ENCODE peak calls at places on chromosomes 16 and 17, in ten cellular contexts. One of them, this sample, is unnamed.

GRCh38 chr17:66468241-66469087 is 166.1 kb downstream of the PRKCA start:
- DNase-seq in A549: no peak
- DNase-seq in HepG2: peak; percentile 27
- DNase-seq in stomach: no peak
- DNase-seq in esophagus muscularis mucosa: no peak
- DNase-seq in prostate gland: no peak
- DNase-seq in body of pancreas: no peak
- DNase-seq in ovary: no peak
- DNase-seq in IMR-90: peak; percentile 26
- DNase-seq in Peyer's patch: no peak
- DNase-seq in this sample: no peak

GRCh38 chr17:56926704-56927103 is 12.9 kb upstream of the TRIM25 start:
- DNase-seq in stomach: no peak
- DNase-seq in HepG2: no peak
- DNase-seq in prostate gland: no peak
- DNase-seq in ovary: no peak
- DNase-seq in A549: no peak
- DNase-seq in Peyer's patch: no peak
- DNase-seq in IMR-90: no peak
- DNase-seq in body of pancreas: no peak
- DNase-seq in esophagus muscularis mucosa: no peak
- DNase-seq in this sample: no peak

GRCh38 chr17:46121841-46122485 is 71.3 kb downstream of the KANSL1 start:
- DNase-seq in body of pancreas: no peak
- DNase-seq in ovary: no peak
- DNase-seq in stomach: no peak
- DNase-seq in prostate gland: no peak
- DNase-seq in esophagus muscularis mucosa: no peak
- DNase-seq in A549: no peak
- DNase-seq in IMR-90: no peak
- DNase-seq in HepG2: no peak
- DNase-seq in Peyer's patch: no peak
- DNase-seq in this sample: no peak

GRCh38 chr17:78304549-78305037 is 55.3 kb downstream of the SOCS3 start:
- DNase-seq in A549: no peak
- DNase-seq in stomach: no peak
- DNase-seq in body of pancreas: no peak
- DNase-seq in esophagus muscularis mucosa: no peak
- DNase-seq in HepG2: no peak
- DNase-seq in ovary: no peak
- DNase-seq in prostate gland: no peak
- DNase-seq in IMR-90: no peak
- DNase-seq in Peyer's patch: no peak
- DNase-seq in this sample: no peak

GRCh38 chr17:15648384-15648783 is 28.9 kb upstream of the FBXW10B start:
- DNase-seq in esophagus muscularis mucosa: no peak
- DNase-seq in stomach: no peak
- DNase-seq in A549: no peak
- DNase-seq in prostate gland: no peak
- DNase-seq in ovary: no peak
- DNase-seq in Peyer's patch: no peak
- DNase-seq in body of pancreas: no peak
- DNase-seq in HepG2: no peak
- DNase-seq in IMR-90: no peak
- DNase-seq in this sample: no peak

GRCh38 chr16:88561485-88562369 is 8.5 kb upstream of the ZC3H18 start:
- DNase-seq in esophagus muscularis mucosa: no peak
- DNase-seq in prostate gland: peak; percentile 19
- DNase-seq in A549: peak; percentile 63
- DNase-seq in stomach: peak; percentile 52
- DNase-seq in body of pancreas: peak; percentile 55
- DNase-seq in HepG2: no peak
- DNase-seq in Peyer's patch: peak; percentile 62
- DNase-seq in IMR-90: peak; percentile 43
- DNase-seq in ovary: peak; percentile 51
- DNase-seq in this sample: no peak

GRCh38 chr16:84553873-84554399 is 49.5 kb upstream of the MEAK7 start:
- DNase-seq in Peyer's patch: peak; percentile 63
- DNase-seq in IMR-90: no peak
- DNase-seq in HepG2: no peak
- DNase-seq in A549: no peak
- DNase-seq in esophagus muscularis mucosa: no peak
- DNase-seq in stomach: no peak
- DNase-seq in prostate gland: no peak
- DNase-seq in body of pancreas: no peak
- DNase-seq in ovary: no peak
- DNase-seq in this sample: no peak

GRCh38 chr16:2964416-2965223 is 545 bp downstream of the KREMEN2 start:
- DNase-seq in HepG2: peak; percentile 74
- DNase-seq in prostate gland: no peak
- DNase-seq in esophagus muscularis mucosa: no peak
- DNase-seq in A549: peak; percentile 88
- DNase-seq in Peyer's patch: peak; percentile 68
- DNase-seq in ovary: no peak
- DNase-seq in body of pancreas: no peak
- DNase-seq in stomach: peak; percentile 39
- DNase-seq in IMR-90: no peak
- DNase-seq in this sample: no peak

GRCh38 chr16:53817117-53817516 is 113.2 kb downstream of the FTO start:
- DNase-seq in esophagus muscularis mucosa: no peak
- DNase-seq in body of pancreas: no peak
- DNase-seq in Peyer's patch: no peak
- DNase-seq in stomach: no peak
- DNase-seq in HepG2: no peak
- DNase-seq in prostate gland: no peak
- DNase-seq in IMR-90: peak; percentile 96
- DNase-seq in A549: peak; percentile 62
- DNase-seq in ovary: no peak
- DNase-seq in this sample: no peak

GRCh38 chr16:65884018-65884417 is 482.5 kb upstream of the CDH5 start:
- DNase-seq in IMR-90: peak; percentile 37
- DNase-seq in HepG2: no peak
- DNase-seq in body of pancreas: no peak
- DNase-seq in stomach: no peak
- DNase-seq in esophagus muscularis mucosa: no peak
- DNase-seq in Peyer's patch: no peak
- DNase-seq in A549: no peak
- DNase-seq in prostate gland: no peak
- DNase-seq in ovary: no peak
- DNase-seq in this sample: no peak

GRCh38 chr17:50904522-50905459 is 38.6 kb upstream of the TOB1 start:
- DNase-seq in body of pancreas: peak; percentile 79
- DNase-seq in IMR-90: no peak
- DNase-seq in stomach: peak; percentile 87
- DNase-seq in HepG2: peak; percentile 78
- DNase-seq in A549: no peak
- DNase-seq in ovary: peak; percentile 77
- DNase-seq in prostate gland: peak; percentile 91
- DNase-seq in Peyer's patch: peak; percentile 67
- DNase-seq in esophagus muscularis mucosa: no peak
- DNase-seq in this sample: peak; percentile 63

GRCh38 chr16:31177136-31177535 is 2.8 kb upstream of the FUS start:
- DNase-seq in body of pancreas: no peak
- DNase-seq in IMR-90: peak; percentile 59
- DNase-seq in stomach: no peak
- DNase-seq in Peyer's patch: peak; percentile 61
- DNase-seq in esophagus muscularis mucosa: no peak
- DNase-seq in ovary: no peak
- DNase-seq in prostate gland: no peak
- DNase-seq in HepG2: no peak
- DNase-seq in A549: no peak
- DNase-seq in this sample: no peak

GRCh38 chr17:69967910-69968411 is 107.1 kb upstream of the KCNJ16 start:
- DNase-seq in body of pancreas: no peak
- DNase-seq in A549: no peak
- DNase-seq in stomach: no peak
- DNase-seq in IMR-90: peak; percentile 98
- DNase-seq in prostate gland: no peak
- DNase-seq in Peyer's patch: no peak
- DNase-seq in ovary: no peak
- DNase-seq in HepG2: no peak
- DNase-seq in esophagus muscularis mucosa: no peak
- DNase-seq in this sample: no peak

GRCh38 chr17:76805319-76805718 is 62.9 kb upstream of the MGAT5B start:
- DNase-seq in body of pancreas: no peak
- DNase-seq in A549: no peak
- DNase-seq in ovary: no peak
- DNase-seq in stomach: no peak
- DNase-seq in HepG2: no peak
- DNase-seq in prostate gland: no peak
- DNase-seq in IMR-90: peak; percentile 34
- DNase-seq in esophagus muscularis mucosa: no peak
- DNase-seq in Peyer's patch: no peak
- DNase-seq in this sample: no peak

GRCh38 chr16:57807252-57807967 is 5.1 kb upstream of the KIFC3 start:
- DNase-seq in ovary: no peak
- DNase-seq in body of pancreas: no peak
- DNase-seq in Peyer's patch: no peak
- DNase-seq in A549: peak; percentile 68
- DNase-seq in prostate gland: no peak
- DNase-seq in esophagus muscularis mucosa: no peak
- DNase-seq in HepG2: no peak
- DNase-seq in stomach: no peak
- DNase-seq in IMR-90: no peak
- DNase-seq in this sample: no peak

DNA sequence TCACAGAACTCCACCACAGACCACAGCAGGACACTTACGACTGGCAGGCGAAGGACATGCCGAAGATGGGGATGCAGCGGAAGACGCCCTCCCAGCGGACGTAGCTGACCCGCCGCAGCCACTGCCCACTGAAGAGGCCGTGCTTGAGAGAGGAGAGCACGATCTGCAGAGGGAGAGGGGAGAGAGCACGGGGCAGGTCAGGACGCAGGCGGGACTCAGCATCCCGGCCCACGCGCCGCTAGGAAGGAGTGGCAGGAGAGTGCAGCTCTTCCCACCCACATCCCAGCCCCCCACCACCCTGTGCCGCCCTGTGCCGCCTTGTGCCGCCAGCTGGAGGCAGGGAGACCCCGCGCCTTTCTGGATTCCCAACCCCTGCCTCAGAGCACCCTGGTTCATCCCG is 14.5 kb downstream of the SLC38A10 start:
- DNase-seq in prostate gland: no peak
- DNase-seq in stomach: no peak
- DNase-seq in esophagus muscularis mucosa: no peak
- DNase-seq in IMR-90: no peak
- DNase-seq in A549: no peak
- DNase-seq in ovary: no peak
- DNase-seq in Peyer's patch: no peak
- DNase-seq in HepG2: no peak
- DNase-seq in body of pancreas: no peak
- DNase-seq in this sample: no peak
- TF ChIP-seq POLR2A in prostate gland: no peak
- TF ChIP-seq POLR2A in stomach: no peak
- TF ChIP-seq POLR2A in esophagus muscularis mucosa: no peak
- TF ChIP-seq POLR2A in IMR-90: no peak
- TF ChIP-seq POLR2A in A549: no peak
- TF ChIP-seq POLR2A in ovary: no peak
- TF ChIP-seq POLR2A in Peyer's patch: no peak
- TF ChIP-seq POLR2A in HepG2: no peak
- TF ChIP-seq POLR2A in body of pancreas: no peak
- TF ChIP-seq POLR2A in this sample: no peak

GRCh38 chr17:81922566-81923301 is 4.8 kb upstream of the SIRT7 start:
- DNase-seq in IMR-90: no peak
- DNase-seq in HepG2: no peak
- DNase-seq in esophagus muscularis mucosa: no peak
- DNase-seq in ovary: peak; percentile 43
- DNase-seq in stomach: no peak
- DNase-seq in A549: no peak
- DNase-seq in Peyer's patch: no peak
- DNase-seq in prostate gland: no peak
- DNase-seq in body of pancreas: no peak
- DNase-seq in this sample: no peak
- H3K27ac ChIP-seq in IMR-90: peak overlapping the region; percentile 93
- H3K27ac ChIP-seq in HepG2: no peak overlapping the region
- H3K27ac ChIP-seq in esophagus muscularis mucosa: peak overlapping the region; percentile 98
- H3K27ac ChIP-seq in ovary: no peak overlapping the region
- H3K27ac ChIP-seq in stomach: peak overlapping the region; percentile 79
- H3K27ac ChIP-seq in A549: peak overlapping the region; percentile 96
- H3K27ac ChIP-seq in Peyer's patch: peak overlapping the region; percentile 64
- H3K27ac ChIP-seq in prostate gland: peak overlapping the region; percentile 38
- H3K27ac ChIP-seq in body of pancreas: no peak overlapping the region
- H3K27ac ChIP-seq in this sample: no peak overlapping the region

GRCh38 chr17:31381165-31381668 is 10.3 kb upstream of the RAB11FIP4 start:
- DNase-seq in stomach: no peak
- DNase-seq in body of pancreas: no peak
- DNase-seq in IMR-90: no peak
- DNase-seq in A549: no peak
- DNase-seq in HepG2: no peak
- DNase-seq in ovary: no peak
- DNase-seq in esophagus muscularis mucosa: no peak
- DNase-seq in prostate gland: no peak
- DNase-seq in Peyer's patch: no peak
- DNase-seq in this sample: no peak
- H3K4me3 ChIP-seq in stomach: no peak overlapping the region
- H3K4me3 ChIP-seq in body of pancreas: no peak overlapping the region
- H3K4me3 ChIP-seq in IMR-90: no peak overlapping the region
- H3K4me3 ChIP-seq in A549: no peak overlapping the region
- H3K4me3 ChIP-seq in HepG2: no peak overlapping the region
- H3K4me3 ChIP-seq in ovary: no peak overlapping the region
- H3K4me3 ChIP-seq in esophagus muscularis mucosa: no peak overlapping the region
- H3K4me3 ChIP-seq in prostate gland: no peak overlapping the region
- H3K4me3 ChIP-seq in Peyer's patch: no peak overlapping the region
- H3K4me3 ChIP-seq in this sample: no peak overlapping the region

GRCh38 chr17:58330997-58331814 is 2.6 kb upstream of the TSPOAP1 start:
- DNase-seq in body of pancreas: no peak
- DNase-seq in prostate gland: no peak
- DNase-seq in A549: no peak
- DNase-seq in HepG2: no peak
- DNase-seq in IMR-90: no peak
- DNase-seq in stomach: peak; percentile 45
- DNase-seq in esophagus muscularis mucosa: no peak
- DNase-seq in ovary: no peak
- DNase-seq in Peyer's patch: peak; percentile 88
- DNase-seq in this sample: no peak

GRCh38 chr17:58329035-58329807 is 626 bp upstream of the TSPOAP1 start:
- DNase-seq in IMR-90: no peak
- DNase-seq in stomach: peak; percentile 37
- DNase-seq in prostate gland: no peak
- DNase-seq in A549: no peak
- DNase-seq in esophagus muscularis mucosa: no peak
- DNase-seq in body of pancreas: no peak
- DNase-seq in HepG2: peak; percentile 38
- DNase-seq in ovary: no peak
- DNase-seq in Peyer's patch: peak; percentile 83
- DNase-seq in this sample: peak; percentile 47

GRCh38 chr17:58328195-58329034 is at the start of gene TSPOAP1:
- DNase-seq in body of pancreas: no peak
- DNase-seq in A549: no peak
- DNase-seq in esophagus muscularis mucosa: no peak
- DNase-seq in prostate gland: no peak
- DNase-seq in stomach: no peak
- DNase-seq in Peyer's patch: peak; percentile 87
- DNase-seq in ovary: no peak
- DNase-seq in IMR-90: no peak
- DNase-seq in HepG2: no peak
- DNase-seq in this sample: no peak

GRCh38 chr17:58330544-58330996 is 2.0 kb upstream of the TSPOAP1 start:
- DNase-seq in body of pancreas: no peak
- DNase-seq in stomach: no peak
- DNase-seq in ovary: no peak
- DNase-seq in prostate gland: no peak
- DNase-seq in HepG2: no peak
- DNase-seq in A549: no peak
- DNase-seq in Peyer's patch: no peak
- DNase-seq in esophagus muscularis mucosa: no peak
- DNase-seq in IMR-90: no peak
- DNase-seq in this sample: no peak

GRCh38 chr17:58329808-58330543 is 1.4 kb upstream of the TSPOAP1 start:
- DNase-seq in stomach: no peak
- DNase-seq in ovary: no peak
- DNase-seq in HepG2: no peak
- DNase-seq in body of pancreas: no peak
- DNase-seq in A549: no peak
- DNase-seq in prostate gland: no peak
- DNase-seq in esophagus muscularis mucosa: no peak
- DNase-seq in IMR-90: no peak
- DNase-seq in Peyer's patch: no peak
- DNase-seq in this sample: no peak
- TF ChIP-seq POLR2A in stomach: no peak
- TF ChIP-seq POLR2A in ovary: no peak
- TF ChIP-seq POLR2A in HepG2: no peak
- TF ChIP-seq POLR2A in body of pancreas: no peak
- TF ChIP-seq POLR2A in A549: no peak
- TF ChIP-seq POLR2A in prostate gland: no peak
- TF ChIP-seq POLR2A in esophagus muscularis mucosa: no peak
- TF ChIP-seq POLR2A in IMR-90: no peak
- TF ChIP-seq POLR2A in Peyer's patch: no peak
- TF ChIP-seq POLR2A in this sample: no peak